ENCODE peak calls at places on chromosomes 12 and 14, in four cellular contexts. H, Y, J and C are unnamed samples.

GRCh38 chr14:39566795-39567194 is 134.6 kb upstream of the FBXO33 start:
- DNase-seq in H (no peak), Y (no peak), J (no peak), C (no peak)

GRCh38 chr12:75981247-75981646 is 50.3 kb downstream of the PHLDA1 start:
- DNase-seq in H (no peak), Y (no peak), J (no peak), C (no peak)

GRCh38 chr14:54252072-54252730 is 144.6 kb upstream of the CDKN3 start:
- DNase-seq in H (peak; percentile 42), Y (no peak), J (no peak), C (no peak)

GRCh38 chr14:51648296-51648695 is 3.4 kb upstream of the FRMD6 start:
- DNase-seq in H (no peak), Y (no peak), J (no peak), C (no peak)

GRCh38 chr12:1488908-1489381 is 105.4 kb downstream of the FBXL14 start:
- DNase-seq in H (no peak), Y (no peak), J (no peak), C (no peak)

GRCh38 chr12:13074396-13075113 is 28.9 kb downstream of the GSG1 start:
- DNase-seq in H (no peak), Y (no peak), J (no peak), C (no peak)

GRCh38 chr12:44000309-44000952 is 164.6 kb downstream of the TMEM117 start:
- DNase-seq in H (no peak), Y (no peak), J (no peak), C (no peak)

GRCh38 chr14:95432152-95433093 is 84.0 kb downstream of the SYNE3 start:
- DNase-seq in H (no peak), Y (peak; percentile 36), J (no peak), C (peak; percentile 57)

GRCh38 chr14:61184117-61184516 is 97.0 kb downstream of the TMEM30B start:
- DNase-seq in H (no peak), Y (no peak), J (no peak), C (no peak)

GRCh38 chr12:46185686-46186085 is 83.2 kb downstream of the SLC38A1 start:
- DNase-seq in H (no peak), Y (no peak), J (no peak), C (no peak)

GRCh38 chr12:110766311-110767154 is 23.8 kb upstream of the PPP1CC start:
- DNase-seq in H (no peak), Y (no peak), J (no peak), C (no peak)

GRCh38 chr12:91833780-91834359 is 311.8 kb downstream of the BTG1 start:
- DNase-seq in H (no peak), Y (no peak), J (no peak), C (no peak)

GRCh38 chr12:29960113-29960512 is 176.4 kb upstream of the TMTC1 start:
- DNase-seq in H (no peak), Y (no peak), J (no peak), C (no peak)

GRCh38 chr12:31021181-31021580 is 52.5 kb upstream of the DDX11 start:
- DNase-seq in H (no peak), Y (no peak), J (no peak), C (no peak)
- H3K4me1 ChIP-seq in H (peaks cover 5% of the 10 kb centered on the region), Y (no peaks in the 10 kb centered on the region), J (no peaks in the 10 kb centered on the region), C (no peaks in the 10 kb centered on the region)

GRCh38 chr12:115422845-115423545 is 739.0 kb upstream of the TBX3 start:
- DNase-seq in H (no peak), Y (no peak), J (no peak), C (no peak)
- H3K4me1 ChIP-seq in H (no peaks in the 10 kb centered on the region), Y (no peaks in the 10 kb centered on the region), J (no peaks in the 10 kb centered on the region), C (no peaks in the 10 kb centered on the region)

DNA sequence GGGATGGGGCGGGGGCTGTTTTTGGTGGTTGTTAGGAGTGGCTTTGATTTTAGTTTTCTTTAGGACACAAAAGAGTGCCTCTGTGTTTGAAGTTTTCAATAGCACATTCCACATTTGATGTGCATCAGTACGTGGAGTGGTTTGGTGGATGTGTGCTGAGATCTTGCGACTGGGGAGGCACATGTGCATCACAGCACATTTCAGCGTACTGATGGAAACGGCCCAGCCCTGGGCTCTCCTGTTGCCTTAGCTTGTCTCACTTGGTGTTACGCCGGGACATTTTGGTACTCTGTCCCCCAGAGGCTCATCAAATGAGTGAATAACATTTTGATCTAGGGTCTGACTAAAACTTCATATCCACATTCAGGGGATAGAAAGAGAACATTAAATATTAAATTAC is 70.5 kb downstream of the GNS start:
- DNase-seq in H (no peak), Y (no peak), J (no peak), C (no peak)
- H3K4me1 ChIP-seq in H (peaks cover 6% of the 10 kb centered on the region), Y (no peaks in the 10 kb centered on the region), J (peaks cover 17% of the 10 kb centered on the region), C (peaks cover 27% of the 10 kb centered on the region)

DNA sequence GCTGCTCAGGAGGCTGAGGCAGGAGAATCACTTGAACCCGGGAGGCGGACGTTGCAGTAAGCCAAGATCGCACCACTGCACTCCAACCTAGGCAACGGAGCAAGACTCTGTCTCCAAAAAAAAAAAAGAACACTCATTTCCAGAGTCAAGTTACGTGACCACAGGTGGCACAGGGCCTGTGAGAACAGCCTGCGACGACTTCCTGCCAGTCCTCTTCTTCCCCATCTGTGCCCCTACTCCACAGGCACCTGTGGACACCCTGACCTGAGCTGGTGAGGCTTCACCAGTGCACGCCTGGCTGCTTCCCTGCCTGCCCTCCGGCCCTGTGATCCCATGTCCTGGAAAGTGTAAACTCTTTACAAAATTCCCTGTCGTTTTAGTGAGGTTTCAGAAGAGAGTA is 77.7 kb downstream of the PPP2R5C start:
- DNase-seq in H (no peak), Y (no peak), J (no peak), C (no peak)
- H3K4me1 ChIP-seq in H (peaks cover 12% of the 10 kb centered on the region), Y (peaks cover 3% of the 10 kb centered on the region), J (peaks cover 59% of the 10 kb centered on the region), C (peaks cover 36% of the 10 kb centered on the region)